ENCODE peak calls at places on chromosomes 2 and 18, in seven cellular contexts. Y, O, P, J, F, X and A are unnamed samples.
A peak's percentile ranks its signal among the peaks of the same experiment; 100 is the strongest.

GRCh38 chr2:61769093-61769675 is 84.7 kb downstream of the FAM161A start:
- DNase-seq in F (no peak), Y (no peak), X (no peak), J (no peak), O (no peak), P (no peak), A (no peak)

GRCh38 chr2:46569766-46570165 is 90.4 kb downstream of the TMEM247 start:
- DNase-seq in P (no peak), J (no peak), O (no peak), F (no peak), Y (no peak), X (no peak), A (no peak)

GRCh38 chr2:150228936-150229335 is 258.5 kb downstream of the RND3 start:
- DNase-seq in X (no peak), Y (peak; percentile 6), J (no peak), P (no peak), O (no peak), F (no peak), A (no peak)

GRCh38 chr2:63506350-63506749 is 81.9 kb downstream of the WDPCP start:
- DNase-seq in X (no peak), F (no peak), J (no peak), O (no peak), Y (no peak), P (no peak), A (no peak)

GRCh38 chr2:240820607-240821428 is 799 bp upstream of the KIF1A start:
- DNase-seq in O (peak; percentile 81), Y (no peak), X (no peak), P (no peak), F (no peak), J (peak; percentile 9), A (no peak)

GRCh38 chr2:43246641-43247040 is 20.2 kb upstream of the ZFP36L2 start:
- DNase-seq in Y (no peak), J (no peak), O (no peak), P (no peak), X (no peak), F (no peak), A (no peak)

GRCh38 chr2:257429-257828 is 6.4 kb downstream of the SH3YL1 start:
- DNase-seq in F (no peak), Y (no peak), P (no peak), J (no peak), O (no peak), X (no peak), A (no peak)

GRCh38 chr2:56580242-56580641 is 396.5 kb downstream of the CCDC85A start:
- DNase-seq in J (no peak), O (no peak), P (no peak), F (no peak), X (no peak), Y (peak; percentile 8), A (no peak)

GRCh38 chr2:199663157-199663556 is 187.8 kb downstream of the FTCDNL1 start:
- DNase-seq in P (no peak), Y (no peak), F (no peak), J (no peak), O (no peak), X (no peak), A (no peak)

GRCh38 chr2:72159211-72159610 is 11.5 kb upstream of the CYP26B1 start:
- DNase-seq in X (no peak), O (no peak), J (no peak), Y (no peak), P (no peak), F (no peak), A (peak; percentile 67)

DNA sequence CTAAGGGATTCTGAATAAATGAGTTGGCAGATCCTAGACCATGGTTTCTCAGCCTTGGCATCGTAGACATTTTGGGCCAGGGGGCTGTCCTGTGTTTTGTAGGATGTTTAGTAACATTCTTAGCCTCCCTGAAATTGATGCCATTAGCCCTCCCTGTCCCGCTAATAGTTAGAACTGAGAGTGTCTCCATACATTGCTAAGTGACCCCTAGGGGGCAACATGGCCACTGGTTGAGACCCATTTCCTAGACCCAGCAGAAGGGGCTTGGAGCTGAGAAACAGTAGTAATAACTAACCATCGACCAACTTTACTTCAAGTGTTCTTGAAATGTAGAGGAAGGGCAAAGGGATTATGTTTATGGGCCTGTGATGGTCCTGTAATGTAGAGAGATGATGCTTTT is 40.8 kb downstream of the KCMF1 start:
- DNase-seq in P (no peak), O (no peak), X (no peak), Y (no peak), J (no peak), F (no peak), A (no peak)
- H3K4me1 ChIP-seq in P (peaks cover 47% of the 10 kb centered on the region), O (peaks cover 3% of the 10 kb centered on the region), X (no peaks in the 10 kb centered on the region), Y (peaks cover 20% of the 10 kb centered on the region), J (peaks cover 91% of the 10 kb centered on the region), F (no peaks in the 10 kb centered on the region), A (peaks cover 56% of the 10 kb centered on the region)

GRCh38 chr2:130354135-130354420 is 1.8 kb upstream of the PTPN18 start:
- DNase-seq in O (no peak), P (no peak), J (no peak), Y (no peak), X (no peak), F (no peak), A (no peak)
- H3K27ac ChIP-seq in O (no peak overlapping the region), P (no peak overlapping the region), J (peak overlapping the region; percentile 11), Y (no peak overlapping the region), X (no peak overlapping the region), F (no peak overlapping the region), A (no peak overlapping the region)

DNA sequence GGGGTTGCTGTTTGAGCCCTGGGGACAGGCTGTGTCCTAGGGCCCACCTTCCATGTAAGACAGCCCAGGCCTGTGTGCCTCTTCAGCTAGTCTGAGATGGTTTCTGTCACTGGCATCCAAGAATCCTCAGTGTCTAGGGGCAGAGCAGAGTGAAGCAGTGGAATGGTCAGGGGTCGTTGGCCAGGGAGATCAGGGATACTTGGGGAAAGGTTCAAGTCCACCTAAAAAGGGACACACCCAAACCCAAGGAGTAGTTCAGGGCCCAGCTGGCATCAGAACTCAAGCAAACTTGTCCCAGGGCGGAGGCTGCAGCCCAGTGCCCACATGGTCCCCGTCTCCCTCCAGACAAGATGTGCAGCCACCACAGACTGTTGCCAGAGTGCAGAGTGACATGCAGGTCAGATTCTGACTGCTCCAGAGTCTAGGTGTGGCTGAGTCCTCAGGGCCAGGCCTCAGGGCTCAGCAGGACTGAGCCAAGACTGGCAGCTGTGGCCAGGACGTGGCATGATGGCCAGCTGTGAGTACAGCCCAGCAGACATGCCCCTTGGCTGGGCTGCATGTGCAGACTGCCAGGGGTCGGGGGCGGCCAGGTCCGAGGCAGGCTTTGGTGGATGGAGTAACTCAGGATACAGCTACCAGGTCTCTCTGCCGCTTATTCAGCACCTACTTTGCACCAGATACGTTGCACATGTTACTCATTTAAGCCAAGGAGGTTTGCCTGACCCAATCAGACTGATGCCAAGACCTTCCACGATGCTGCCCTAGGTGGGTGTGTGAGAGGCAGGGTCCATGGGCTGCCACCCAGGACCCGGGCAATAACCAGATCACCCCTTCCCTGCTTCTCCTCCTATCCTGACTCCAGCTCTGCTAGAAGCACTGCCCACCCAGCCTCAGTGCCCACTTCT is 146.6 kb downstream of the SMAD7 start:
- DNase-seq in J (peak; percentile 15), Y (no peak), X (peak; percentile 13), P (no peak), O (no peak), F (no peak), A (no peak)
- H3K4me1 ChIP-seq in J (peaks cover 87% of the 10 kb centered on the region), Y (peaks cover 15% of the 10 kb centered on the region), X (peaks cover 10% of the 10 kb centered on the region), P (no peaks in the 10 kb centered on the region), O (peaks cover 21% of the 10 kb centered on the region), F (no peaks in the 10 kb centered on the region), A (peaks cover 11% of the 10 kb centered on the region)

GRCh38 chr2:20013061-20013721 is 723 bp upstream of the MATN3 start:
- DNase-seq in J (no peak), X (no peak), O (no peak), F (no peak), P (no peak), Y (no peak), A (no peak)
- H3K27ac ChIP-seq in J (peak overlapping the region; percentile 50), X (no peak overlapping the region), O (no peak overlapping the region), F (peak overlapping the region; percentile 70), P (peak overlapping the region; percentile 31), Y (no peak overlapping the region), A (peak overlapping the region; percentile 65)